ENCODE peak calls at places on chromosomes 16 and 17, in six cellular contexts. One of them, this sample, is unnamed.

GRCh38 chr16:24645739-24646645 is 83.5 kb upstream of the TNRC6A start:
- DNase-seq in HuH-7: no peak
- DNase-seq in progenitor cell of endocrine pancreas: no peak
- DNase-seq in OCI-LY7: no peak
- DNase-seq in iPS DF 19.7: no peak
- DNase-seq in stimulated activated CD4-positive, alpha-beta T cell treated with anti-CD3 and anti-CD28 coated beads, Interleukin-15, amount 100 ng/mL, for 1 hour: no peak
- DNase-seq in this sample: no peak

GRCh38 chr17:79883202-79883601 is 44.0 kb upstream of the CBX4 start:
- DNase-seq in OCI-LY7: no peak
- DNase-seq in stimulated activated CD4-positive, alpha-beta T cell treated with anti-CD3 and anti-CD28 coated beads, Interleukin-15, amount 100 ng/mL, for 1 hour: no peak
- DNase-seq in iPS DF 19.7: no peak
- DNase-seq in HuH-7: no peak
- DNase-seq in progenitor cell of endocrine pancreas: no peak
- DNase-seq in this sample: no peak

GRCh38 chr17:79038545-79039135 is 14.7 kb downstream of the C1QTNF1 start:
- DNase-seq in iPS DF 19.7: no peak
- DNase-seq in OCI-LY7: no peak
- DNase-seq in stimulated activated CD4-positive, alpha-beta T cell treated with anti-CD3 and anti-CD28 coated beads, Interleukin-15, amount 100 ng/mL, for 1 hour: no peak
- DNase-seq in HuH-7: no peak
- DNase-seq in progenitor cell of endocrine pancreas: no peak
- DNase-seq in this sample: no peak

GRCh38 chr17:75346906-75347305 is 57.7 kb upstream of the SLC25A19 start:
- DNase-seq in stimulated activated CD4-positive, alpha-beta T cell treated with anti-CD3 and anti-CD28 coated beads, Interleukin-15, amount 100 ng/mL, for 1 hour: no peak
- DNase-seq in iPS DF 19.7: no peak
- DNase-seq in HuH-7: no peak
- DNase-seq in OCI-LY7: peak
- DNase-seq in progenitor cell of endocrine pancreas: no peak
- DNase-seq in this sample: no peak

GRCh38 chr16:65312795-65313194 is 190.9 kb upstream of the CDH11 start:
- DNase-seq in OCI-LY7: no peak
- DNase-seq in progenitor cell of endocrine pancreas: no peak
- DNase-seq in iPS DF 19.7: no peak
- DNase-seq in stimulated activated CD4-positive, alpha-beta T cell treated with anti-CD3 and anti-CD28 coated beads, Interleukin-15, amount 100 ng/mL, for 1 hour: no peak
- DNase-seq in HuH-7: no peak
- DNase-seq in this sample: no peak

GRCh38 chr17:11240841-11241610 is at the start of gene SHISA6:
- DNase-seq in stimulated activated CD4-positive, alpha-beta T cell treated with anti-CD3 and anti-CD28 coated beads, Interleukin-15, amount 100 ng/mL, for 1 hour: no peak
- DNase-seq in iPS DF 19.7: no peak
- DNase-seq in HuH-7: no peak
- DNase-seq in OCI-LY7: no peak
- DNase-seq in progenitor cell of endocrine pancreas: peak
- DNase-seq in this sample: no peak

GRCh38 chr16:73713301-73713700 is 583.3 kb upstream of the PSMD7 start:
- DNase-seq in stimulated activated CD4-positive, alpha-beta T cell treated with anti-CD3 and anti-CD28 coated beads, Interleukin-15, amount 100 ng/mL, for 1 hour: no peak
- DNase-seq in progenitor cell of endocrine pancreas: no peak
- DNase-seq in iPS DF 19.7: no peak
- DNase-seq in OCI-LY7: no peak
- DNase-seq in HuH-7: no peak
- DNase-seq in this sample: no peak

GRCh38 chr17:58414596-58414997 is 2.7 kb downstream of the RNF43 start:
- DNase-seq in HuH-7: no peak
- DNase-seq in progenitor cell of endocrine pancreas: no peak
- DNase-seq in OCI-LY7: no peak
- DNase-seq in iPS DF 19.7: no peak
- DNase-seq in stimulated activated CD4-positive, alpha-beta T cell treated with anti-CD3 and anti-CD28 coated beads, Interleukin-15, amount 100 ng/mL, for 1 hour: no peak
- DNase-seq in this sample: no peak

GRCh38 chr16:89393731-89394406 is 96.5 kb downstream of the ANKRD11 start:
- DNase-seq in OCI-LY7: no peak
- DNase-seq in progenitor cell of endocrine pancreas: no peak
- DNase-seq in stimulated activated CD4-positive, alpha-beta T cell treated with anti-CD3 and anti-CD28 coated beads, Interleukin-15, amount 100 ng/mL, for 1 hour: no peak
- DNase-seq in iPS DF 19.7: no peak
- DNase-seq in HuH-7: no peak
- DNase-seq in this sample: no peak

GRCh38 chr16:70430667-70431536 is 8.0 kb downstream of the ST3GAL2 start:
- DNase-seq in progenitor cell of endocrine pancreas: no peak
- DNase-seq in OCI-LY7: peak
- DNase-seq in stimulated activated CD4-positive, alpha-beta T cell treated with anti-CD3 and anti-CD28 coated beads, Interleukin-15, amount 100 ng/mL, for 1 hour: no peak
- DNase-seq in iPS DF 19.7: no peak
- DNase-seq in HuH-7: no peak
- DNase-seq in this sample: peak

GRCh38 chr17:36901506-36901905 is 35.8 kb upstream of the LHX1 start:
- DNase-seq in HuH-7: no peak
- DNase-seq in progenitor cell of endocrine pancreas: no peak
- DNase-seq in iPS DF 19.7: no peak
- DNase-seq in stimulated activated CD4-positive, alpha-beta T cell treated with anti-CD3 and anti-CD28 coated beads, Interleukin-15, amount 100 ng/mL, for 1 hour: no peak
- DNase-seq in OCI-LY7: no peak
- DNase-seq in this sample: no peak

GRCh38 chr17:60107526-60108257 is 29.0 kb upstream of the HEATR6 start:
- DNase-seq in OCI-LY7: no peak
- DNase-seq in HuH-7: no peak
- DNase-seq in progenitor cell of endocrine pancreas: no peak
- DNase-seq in iPS DF 19.7: no peak
- DNase-seq in stimulated activated CD4-positive, alpha-beta T cell treated with anti-CD3 and anti-CD28 coated beads, Interleukin-15, amount 100 ng/mL, for 1 hour: no peak
- DNase-seq in this sample: peak

GRCh38 chr17:65260626-65261025 is 123.5 kb downstream of the RGS9 start:
- DNase-seq in iPS DF 19.7: no peak
- DNase-seq in stimulated activated CD4-positive, alpha-beta T cell treated with anti-CD3 and anti-CD28 coated beads, Interleukin-15, amount 100 ng/mL, for 1 hour: no peak
- DNase-seq in HuH-7: no peak
- DNase-seq in progenitor cell of endocrine pancreas: no peak
- DNase-seq in OCI-LY7: no peak
- DNase-seq in this sample: no peak

GRCh38 chr16:30351586-30352419 is 3.3 kb downstream of the CD2BP2 start:
- DNase-seq in stimulated activated CD4-positive, alpha-beta T cell treated with anti-CD3 and anti-CD28 coated beads, Interleukin-15, amount 100 ng/mL, for 1 hour: no peak
- DNase-seq in iPS DF 19.7: no peak
- DNase-seq in HuH-7: no peak
- DNase-seq in progenitor cell of endocrine pancreas: no peak
- DNase-seq in OCI-LY7: peak
- DNase-seq in this sample: no peak

GRCh38 chr17:28807925-28808641 is 34.5 kb downstream of the FAM222B start:
- DNase-seq in OCI-LY7: no peak
- DNase-seq in stimulated activated CD4-positive, alpha-beta T cell treated with anti-CD3 and anti-CD28 coated beads, Interleukin-15, amount 100 ng/mL, for 1 hour: no peak
- DNase-seq in HuH-7: peak
- DNase-seq in iPS DF 19.7: no peak
- DNase-seq in progenitor cell of endocrine pancreas: no peak
- DNase-seq in this sample: peak

This sample was measured in T47D.